ENCODE peak calls at places on chromosome 11, in five cellular contexts. H is T-helper 1 cell, D is pons, R is iris pigment epithelial cell, X is HTR-8/SVneo. M is an unnamed sample.
A peak's percentile ranks its signal among the peaks of the same experiment; 100 is the strongest.

GRCh38 chr11:57791321-57792059 is 29.9 kb downstream of the CTNND1 start:
- DNase-seq in D (no peak), X (no peak), R (no peak), H (no peak), M (no peak)

GRCh38 chr11:121024989-121025388 is 1.1 kb downstream of the TBCEL start:
- DNase-seq in R (peak; percentile 22), D (no peak), H (no peak), X (no peak), M (no peak)

GRCh38 chr11:96396637-96397036 is 6.8 kb downstream of the JRKL start:
- DNase-seq in D (no peak), R (no peak), H (no peak), X (no peak), M (no peak)

GRCh38 chr11:42171046-42171445 is 711.6 kb upstream of the LRRC4C start:
- DNase-seq in R (no peak), D (no peak), X (no peak), H (no peak), M (no peak)

GRCh38 chr11:4134844-4135243 is 40.2 kb downstream of the RRM1 start:
- DNase-seq in R (peak; percentile 83), D (no peak), H (no peak), X (peak; percentile 47), M (no peak)

GRCh38 chr11:95764267-95764898 is 25.2 kb downstream of the FAM76B start:
- DNase-seq in D (peak; percentile 83), H (peak; percentile 58), X (peak; percentile 51), R (peak; percentile 60), M (no peak)

GRCh38 chr11:33475999-33476398 is 218.8 kb downstream of the HIPK3 start:
- DNase-seq in D (peak; percentile 43), R (peak; percentile 82), H (no peak), X (no peak), M (no peak)

GRCh38 chr11:1147792-1148191 is 10.0 kb upstream of the MUC5AC start:
- DNase-seq in H (no peak), X (no peak), D (no peak), R (no peak), M (no peak)

GRCh38 chr11:47565340-47566165 is at the start of gene PTPMT1:
- DNase-seq in X (peak; percentile 72), H (peak; percentile 72), R (peak; percentile 74), D (no peak), M (peak; percentile 42)